ENCODE peak calls at places on chromosome 4, in five cellular contexts. O is RWPE1, M is hepatocyte, Z is left lung, J is brain microvascular endothelial cell. Q is an unnamed sample.

GRCh38 chr4:1300466-1301455 is 11.1 kb downstream of the MAEA start:
- DNase-seq in O (peak), M (peak), Z (peak), J (peak), Q (peak)

GRCh38 chr4:19486400-19486799 is 765.3 kb upstream of the SLIT2 start:
- DNase-seq in O (no peak), M (no peak), Z (no peak), J (peak), Q (no peak)

GRCh38 chr4:157121396-157121795 is 45.4 kb downstream of the GLRB start:
- DNase-seq in O (no peak), M (no peak), Z (no peak), J (no peak), Q (no peak)

GRCh38 chr4:22720091-22720490 is 27.4 kb downstream of the GBA3 start:
- DNase-seq in O (no peak), M (no peak), Z (no peak), J (no peak), Q (peak)

GRCh38 chr4:76310683-76311082 is 4.2 kb downstream of the STBD1 start:
- DNase-seq in O (no peak), M (no peak), Z (no peak), J (no peak), Q (no peak)

GRCh38 chr4:112938461-112939058 is 110.9 kb upstream of the ANK2 start:
- DNase-seq in O (peak), M (peak), Z (no peak), J (peak), Q (peak)

GRCh38 chr4:104487105-104487504 is 7.6 kb downstream of the CXXC4 start:
- DNase-seq in O (no peak), M (peak), Z (no peak), J (no peak), Q (no peak)

GRCh38 chr4:94251094-94251493 is 43.4 kb downstream of the SMARCAD1 start:
- DNase-seq in O (no peak), M (no peak), Z (no peak), J (no peak), Q (no peak)

GRCh38 chr4:110616162-110617062 is 6.5 kb downstream of the PITX2 start:
- DNase-seq in O (no peak), M (no peak), Z (no peak), J (no peak), Q (no peak)

GRCh38 chr4:153337686-153338085 is 6.8 kb upstream of the MND1 start:
- DNase-seq in O (no peak), M (no peak), Z (no peak), J (no peak), Q (no peak)

GRCh38 chr4:39022241-39022640 is 10.0 kb downstream of the TMEM156 start:
- DNase-seq in O (no peak), M (no peak), Z (no peak), J (no peak), Q (no peak)

GRCh38 chr4:121156822-121157769 is 7.0 kb downstream of the TNIP3 start:
- DNase-seq in O (no peak), M (peak), Z (peak), J (no peak), Q (no peak)

GRCh38 chr4:120853101-120853940 is 69.2 kb downstream of the PRDM5 start:
- DNase-seq in O (no peak), M (no peak), Z (no peak), J (no peak), Q (peak)

GRCh38 chr4:169397762-169398161 is 127.0 kb upstream of the SH3RF1 start:
- DNase-seq in O (no peak), M (no peak), Z (no peak), J (peak), Q (peak)

GRCh38 chr4:34766935-34767859 is 1477.1 kb downstream of the ARAP2 start:
- DNase-seq in O (no peak), M (no peak), Z (no peak), J (no peak), Q (no peak)

GRCh38 chr4:87410157-87410556 is 12.2 kb upstream of the NUDT9 start:
- DNase-seq in O (no peak), M (no peak), Z (no peak), J (no peak), Q (no peak)

GRCh38 chr4:56653461-56654237 is 27.4 kb downstream of the HOPX start:
- DNase-seq in O (no peak), M (no peak), Z (no peak), J (no peak), Q (no peak)

GRCh38 chr4:56648245-56649151 is 32.6 kb downstream of the HOPX start:
- DNase-seq in O (no peak), M (no peak), Z (no peak), J (no peak), Q (no peak)

GRCh38 chr4:56649445-56650258 is 31.4 kb downstream of the HOPX start:
- DNase-seq in O (no peak), M (no peak), Z (no peak), J (no peak), Q (no peak)

GRCh38 chr4:56651071-56651384 is 30.1 kb downstream of the HOPX start:
- DNase-seq in O (no peak), M (no peak), Z (no peak), J (no peak), Q (no peak)

GRCh38 chr4:56650259-56651070 is 30.6 kb downstream of the HOPX start:
- DNase-seq in O (no peak), M (no peak), Z (no peak), J (no peak), Q (no peak)
- TF ChIP-seq CTCF in O (no peak), M (no peak), Z (no peak), J (peak), Q (no peak)

GRCh38 chr4:132646186-132646585 is 502.9 kb upstream of the PCDH10 start:
- DNase-seq in O (no peak), M (no peak), Z (no peak), J (no peak), Q (peak)

DNA sequence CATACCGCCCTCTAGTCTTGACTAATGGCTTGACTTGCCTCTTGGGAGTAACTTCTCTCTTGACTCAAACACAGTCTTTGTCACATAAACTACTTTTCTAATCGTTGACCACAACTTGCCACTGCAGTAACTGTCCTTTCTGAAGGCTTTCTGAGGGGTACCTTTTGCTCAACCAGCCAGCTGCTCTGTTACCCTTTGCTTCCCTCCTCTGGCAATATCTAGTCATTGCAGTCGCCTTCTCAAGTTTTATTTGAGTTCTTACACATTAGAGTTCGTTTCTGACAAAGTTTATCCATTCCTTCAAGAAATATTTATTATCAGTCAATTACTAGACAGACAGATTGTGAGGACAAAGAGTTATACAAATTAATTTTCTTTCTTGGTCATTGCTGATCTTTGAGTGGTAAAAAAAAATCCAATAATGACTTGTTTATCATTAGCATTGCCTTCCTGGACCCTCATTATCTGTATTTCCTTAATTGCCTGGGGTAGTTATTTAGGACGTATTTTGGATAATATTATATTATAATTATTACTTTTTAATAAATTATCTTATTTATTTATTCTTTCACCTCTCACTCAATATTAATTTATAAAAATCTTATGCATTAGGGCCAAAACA is 506.8 kb upstream of the PCDH10 start:
- DNase-seq in O (peak), M (peak), Z (no peak), J (peak), Q (peak)
- TF ChIP-seq CTCF in O (peak), M (peak), Z (peak), J (peak), Q (peak)

DNA sequence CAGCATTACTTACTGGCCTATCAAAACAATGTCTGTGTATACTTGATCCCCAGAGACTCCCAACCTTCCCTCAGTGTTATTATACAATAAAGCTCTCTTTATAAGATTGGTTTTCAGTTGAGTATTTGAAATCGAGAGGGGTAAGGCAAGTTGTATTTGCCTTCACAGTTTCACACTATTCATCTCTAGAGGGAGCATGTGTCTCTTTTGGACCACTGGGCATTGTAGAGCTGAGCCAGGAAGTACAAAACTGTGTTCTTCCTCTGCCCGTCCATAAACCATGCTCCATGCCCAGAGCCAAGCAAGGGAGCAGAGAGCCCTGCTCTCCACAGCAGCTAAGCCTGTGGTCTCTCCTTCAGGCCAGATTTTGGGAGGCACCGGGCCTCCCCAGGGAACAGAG is 61.5 kb upstream of the HHIP start:
- DNase-seq in O (no peak), M (no peak), Z (no peak), J (no peak), Q (no peak)
- TF ChIP-seq CTCF in O (no peak), M (no peak), Z (no peak), J (peak), Q (no peak)

DNA sequence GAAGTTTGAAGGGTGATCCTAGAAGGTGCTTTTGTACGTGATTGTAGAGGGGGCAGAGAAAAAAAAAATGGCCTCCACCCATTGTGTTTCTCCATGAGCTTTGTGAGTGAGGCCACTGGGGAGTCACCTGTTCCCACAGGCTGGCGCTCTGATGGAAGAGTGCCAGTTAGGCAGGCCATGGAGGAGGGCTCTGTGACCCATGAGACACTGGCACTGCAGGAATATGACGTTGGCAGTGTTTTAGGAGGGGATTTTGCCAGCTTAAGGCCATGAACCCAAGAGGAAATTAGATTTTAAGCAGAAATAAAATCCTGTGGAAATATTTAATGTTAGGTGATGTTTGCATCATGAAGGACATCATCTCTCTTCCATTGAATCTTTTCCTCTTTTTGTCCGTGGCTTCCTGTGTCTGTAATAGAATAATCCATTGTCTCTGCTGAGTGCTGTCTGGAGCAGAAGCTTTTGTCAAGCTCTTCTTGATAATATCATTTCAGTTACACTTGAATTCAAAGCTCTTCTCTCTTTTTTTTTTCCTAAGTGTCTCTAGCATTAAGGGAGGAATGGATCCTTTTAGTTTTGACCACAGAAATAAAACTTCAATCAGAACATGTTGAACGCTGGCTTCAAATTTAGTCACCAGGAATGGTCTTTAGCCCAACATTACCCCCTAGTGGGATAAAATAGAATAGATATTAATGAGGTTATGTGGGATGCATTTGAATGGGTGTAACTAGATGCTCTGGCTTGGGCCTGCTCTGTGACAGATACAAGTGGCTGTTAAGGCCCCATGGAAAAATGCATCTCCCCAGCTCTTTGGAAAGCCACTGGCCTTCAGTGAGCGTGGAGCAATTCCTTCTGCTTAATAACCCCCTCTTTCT is 41.0 kb upstream of the UCP1 start:
- DNase-seq in O (peak), M (peak), Z (no peak), J (peak), Q (peak)
- TF ChIP-seq CTCF in O (peak), M (peak), Z (peak), J (peak), Q (peak)

DNA sequence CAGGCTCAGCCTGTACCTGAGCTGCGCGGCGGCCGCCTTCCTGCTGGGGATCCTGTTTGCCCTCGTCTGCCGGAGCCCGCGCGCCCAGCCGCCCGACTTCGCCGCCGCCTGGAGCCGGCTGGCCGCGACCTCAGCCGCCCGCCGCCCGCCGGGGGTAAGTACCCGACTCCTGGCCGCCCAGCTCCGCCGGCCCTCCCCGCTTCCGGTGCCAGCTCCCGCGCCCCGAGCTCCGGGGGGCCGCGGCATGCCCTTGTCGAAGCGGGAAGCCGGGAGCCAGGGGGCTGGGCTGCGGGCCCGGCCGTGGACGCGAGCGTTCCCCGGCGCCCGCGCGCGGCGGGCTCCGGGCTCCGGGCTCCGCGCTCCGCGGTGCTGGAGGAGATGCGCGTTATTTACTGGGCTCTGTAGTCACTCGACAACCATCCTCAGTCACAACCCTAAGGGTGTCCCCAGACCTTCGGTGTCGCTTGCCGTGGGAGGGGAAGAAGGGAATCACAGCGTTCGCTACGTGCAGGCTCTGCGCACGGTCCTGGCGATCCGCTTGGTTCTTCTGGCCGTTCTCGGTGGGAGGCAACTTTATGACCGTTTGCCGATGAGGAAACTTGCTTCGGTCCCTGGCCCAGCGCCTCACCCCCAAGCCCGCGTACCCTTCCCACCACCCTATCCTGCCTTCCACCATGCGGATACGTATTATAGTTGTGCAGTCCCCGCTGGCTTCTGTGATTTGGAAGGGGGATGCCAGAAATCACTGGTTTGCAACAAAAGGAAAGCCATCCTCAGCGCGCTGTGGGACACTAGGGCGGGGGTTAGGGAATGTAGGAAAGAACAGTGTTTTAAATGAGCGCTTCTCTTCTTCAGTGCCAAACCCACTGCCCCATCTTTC is 944 bp downstream of the SNX25 start:
- DNase-seq in O (no peak), M (peak), Z (no peak), J (peak), Q (peak)
- TF ChIP-seq CTCF in O (no peak), M (no peak), Z (no peak), J (no peak), Q (no peak)

DNA sequence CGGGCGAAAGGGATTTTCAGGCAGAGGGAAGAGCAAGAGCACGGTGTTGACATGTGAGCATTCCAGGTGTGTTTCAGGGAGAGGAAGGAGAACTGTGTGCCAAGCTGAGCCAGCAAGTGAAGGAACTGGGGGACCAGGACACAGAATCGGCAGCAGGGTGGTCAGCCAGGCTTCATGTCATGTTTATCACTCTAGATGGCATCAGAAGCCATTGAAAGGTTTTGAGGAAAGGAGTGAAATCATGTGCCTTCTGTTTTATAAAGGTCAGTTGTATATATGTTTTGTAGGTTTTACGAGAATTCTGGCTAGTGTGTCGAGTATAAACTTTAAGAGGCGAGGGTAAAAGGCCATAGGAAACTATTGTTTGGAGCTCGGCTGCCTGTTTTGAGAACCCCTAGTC is 682.3 kb downstream of the TRIML1 start:
- DNase-seq in O (no peak), M (no peak), Z (no peak), J (no peak), Q (no peak)
- TF ChIP-seq CTCF in O (no peak), M (no peak), Z (no peak), J (no peak), Q (no peak)

GRCh38 chr4:137226900-137227299 is 305.4 kb downstream of the PCDH18 start:
- DNase-seq in O (peak), M (peak), Z (no peak), J (no peak), Q (peak)
- TF ChIP-seq CTCF in O (no peak), M (peak), Z (no peak), J (peak), Q (peak)

GRCh38 chr4:91502365-91502764 is 801.4 kb upstream of the GRID2 start:
- DNase-seq in O (no peak), M (peak), Z (no peak), J (no peak), Q (no peak)
- TF ChIP-seq CTCF in O (no peak), M (peak), Z (no peak), J (no peak), Q (no peak)

DNA sequence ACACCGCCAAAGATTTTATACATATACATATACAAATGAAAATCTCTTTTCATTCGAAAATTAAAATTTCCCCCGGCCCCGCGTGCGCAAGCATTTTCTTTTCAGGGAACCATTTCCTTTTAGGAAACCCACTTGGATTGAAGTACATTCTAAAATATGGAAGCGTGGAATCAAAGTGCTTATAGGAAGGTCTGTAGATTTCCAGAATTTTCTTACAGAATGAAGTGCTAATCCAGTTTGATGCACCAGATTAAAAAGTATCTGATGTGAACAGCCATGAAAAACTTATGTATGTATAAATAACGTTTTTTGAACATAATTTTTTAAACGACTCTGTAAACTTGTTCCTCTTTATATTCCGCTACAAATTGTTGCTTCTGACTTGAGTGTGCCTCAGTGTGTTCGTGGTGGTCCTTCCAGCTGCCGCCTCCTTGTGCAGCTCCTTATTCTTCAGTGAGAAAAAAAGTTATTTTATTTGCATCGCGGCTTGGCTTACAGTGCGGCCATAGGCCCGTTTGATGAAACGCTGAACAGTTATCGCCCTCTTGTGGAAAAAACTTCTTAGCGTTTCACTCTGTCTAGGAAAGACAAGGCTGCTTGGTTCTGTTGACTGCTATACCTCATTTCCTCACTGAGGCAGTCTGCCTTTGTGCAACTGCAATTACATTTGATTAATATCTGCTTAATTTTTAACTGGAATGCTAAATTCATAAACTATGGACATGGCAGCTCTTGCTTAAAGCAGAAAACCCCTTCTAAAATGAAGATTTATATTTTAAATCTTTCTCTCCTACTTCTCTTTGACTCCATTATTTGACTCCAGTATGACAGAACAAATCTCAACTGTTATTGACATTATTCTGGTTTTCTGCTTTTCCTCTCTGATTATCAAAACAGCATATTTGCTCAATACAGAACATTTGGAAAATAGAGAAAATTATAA is 4.7 kb upstream of the NKX6-1 start:
- DNase-seq in O (peak), M (peak), Z (no peak), J (peak), Q (peak)
- TF ChIP-seq CTCF in O (peak), M (peak), Z (peak), J (peak), Q (peak)